ENCODE peak calls at places on chromosome 5, in seven cellular contexts. One of them, this sample, is unnamed.

GRCh38 chr5:10355071-10355889 is 1.8 kb downstream of the MARCHF6 start:
- DNase-seq in transverse colon: no peak
- DNase-seq in Panc1: no peak
- DNase-seq in HCT116: no peak
- DNase-seq in breast epithelium: no peak
- DNase-seq in vagina: no peak
- DNase-seq in prostate gland: no peak
- DNase-seq in this sample: no peak

GRCh38 chr5:64749385-64749784 is 19.1 kb downstream of the SREK1IP1 start:
- DNase-seq in transverse colon: no peak
- DNase-seq in Panc1: no peak
- DNase-seq in HCT116: no peak
- DNase-seq in breast epithelium: no peak
- DNase-seq in vagina: no peak
- DNase-seq in prostate gland: no peak
- DNase-seq in this sample: no peak

GRCh38 chr5:163503106-163504090 is 2.0 kb upstream of the MAT2B start:
- DNase-seq in transverse colon: peak
- DNase-seq in Panc1: no peak
- DNase-seq in HCT116: peak
- DNase-seq in breast epithelium: no peak
- DNase-seq in vagina: no peak
- DNase-seq in prostate gland: peak
- DNase-seq in this sample: peak

GRCh38 chr5:71955718-71956117 is 151.6 kb upstream of the MAP1B start:
- DNase-seq in transverse colon: no peak
- DNase-seq in Panc1: no peak
- DNase-seq in HCT116: no peak
- DNase-seq in breast epithelium: no peak
- DNase-seq in vagina: peak
- DNase-seq in prostate gland: no peak
- DNase-seq in this sample: no peak

GRCh38 chr5:66713998-66714397 is 117.8 kb downstream of the MAST4 start:
- DNase-seq in transverse colon: no peak
- DNase-seq in Panc1: no peak
- DNase-seq in HCT116: peak
- DNase-seq in breast epithelium: no peak
- DNase-seq in vagina: no peak
- DNase-seq in prostate gland: no peak
- DNase-seq in this sample: no peak

GRCh38 chr5:1966461-1966860 is 83.7 kb upstream of the IRX4 start:
- DNase-seq in transverse colon: no peak
- DNase-seq in Panc1: no peak
- DNase-seq in HCT116: no peak
- DNase-seq in breast epithelium: no peak
- DNase-seq in vagina: peak
- DNase-seq in prostate gland: no peak
- DNase-seq in this sample: no peak

GRCh38 chr5:41445937-41446563 is 64.4 kb downstream of the PLCXD3 start:
- DNase-seq in transverse colon: no peak
- DNase-seq in Panc1: no peak
- DNase-seq in HCT116: no peak
- DNase-seq in breast epithelium: no peak
- DNase-seq in vagina: no peak
- DNase-seq in prostate gland: no peak
- DNase-seq in this sample: no peak

GRCh38 chr5:171428849-171429542 is 9.5 kb downstream of the FGF18 start:
- DNase-seq in transverse colon: no peak
- DNase-seq in Panc1: no peak
- DNase-seq in HCT116: no peak
- DNase-seq in breast epithelium: no peak
- DNase-seq in vagina: no peak
- DNase-seq in prostate gland: no peak
- DNase-seq in this sample: no peak

GRCh38 chr5:40841068-40841805 is at the start of gene CARD6:
- DNase-seq in transverse colon: no peak
- DNase-seq in Panc1: no peak
- DNase-seq in HCT116: no peak
- DNase-seq in breast epithelium: no peak
- DNase-seq in vagina: peak
- DNase-seq in prostate gland: no peak
- DNase-seq in this sample: no peak

GRCh38 chr5:179348833-179349232 is 3.6 kb upstream of the ADAMTS2 start:
- DNase-seq in transverse colon: no peak
- DNase-seq in Panc1: no peak
- DNase-seq in HCT116: no peak
- DNase-seq in breast epithelium: no peak
- DNase-seq in vagina: no peak
- DNase-seq in prostate gland: no peak
- DNase-seq in this sample: no peak

GRCh38 chr5:142697846-142698245 is 12.0 kb upstream of the FGF1 start:
- DNase-seq in transverse colon: no peak
- DNase-seq in Panc1: no peak
- DNase-seq in HCT116: no peak
- DNase-seq in breast epithelium: no peak
- DNase-seq in vagina: no peak
- DNase-seq in prostate gland: no peak
- DNase-seq in this sample: no peak

GRCh38 chr5:2579126-2579525 is 172.4 kb downstream of the IRX2 start:
- DNase-seq in transverse colon: no peak
- DNase-seq in Panc1: no peak
- DNase-seq in HCT116: no peak
- DNase-seq in breast epithelium: no peak
- DNase-seq in vagina: no peak
- DNase-seq in prostate gland: no peak
- DNase-seq in this sample: no peak

GRCh38 chr5:92801921-92802320 is 779.1 kb downstream of the NR2F1-AS1 start:
- DNase-seq in transverse colon: no peak
- DNase-seq in Panc1: no peak
- DNase-seq in HCT116: no peak
- DNase-seq in breast epithelium: no peak
- DNase-seq in vagina: no peak
- DNase-seq in prostate gland: no peak
- DNase-seq in this sample: no peak

GRCh38 chr5:54514841-54515432 is 2.6 kb upstream of the SNX18 start:
- DNase-seq in transverse colon: no peak
- DNase-seq in Panc1: no peak
- DNase-seq in HCT116: no peak
- DNase-seq in breast epithelium: no peak
- DNase-seq in vagina: no peak
- DNase-seq in prostate gland: no peak
- DNase-seq in this sample: no peak

GRCh38 chr5:151056367-151057306 is 24.2 kb downstream of the TNIP1 start:
- DNase-seq in transverse colon: no peak
- DNase-seq in Panc1: no peak
- DNase-seq in HCT116: no peak
- DNase-seq in breast epithelium: no peak
- DNase-seq in vagina: no peak
- DNase-seq in prostate gland: no peak
- DNase-seq in this sample: no peak

DNA sequence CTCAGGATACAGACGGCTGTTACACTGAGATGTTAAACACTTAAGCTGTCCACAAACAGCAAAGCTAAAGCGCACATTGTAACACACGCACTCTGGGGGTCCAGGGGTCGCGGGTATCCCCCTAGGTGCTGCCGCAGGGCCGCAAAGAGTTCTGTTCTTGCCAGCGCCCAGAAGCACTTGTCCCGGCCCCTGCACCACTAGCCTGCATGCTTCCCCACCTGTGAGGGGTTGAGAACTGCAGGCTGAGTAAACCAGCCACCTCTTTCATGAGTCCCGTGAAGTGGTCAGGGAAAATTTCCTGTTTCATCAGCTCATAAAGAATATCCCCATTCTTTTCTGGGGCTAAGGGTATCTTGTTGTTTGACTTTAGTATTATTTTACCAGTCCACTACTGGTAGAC is 154.4 kb upstream of the FBXL17 start:
- DNase-seq in transverse colon: no peak
- DNase-seq in Panc1: no peak
- DNase-seq in HCT116: no peak
- DNase-seq in breast epithelium: no peak
- DNase-seq in vagina: no peak
- DNase-seq in prostate gland: no peak
- DNase-seq in this sample: no peak
- TF ChIP-seq POLR2AphosphoS5 in transverse colon: no peak
- TF ChIP-seq POLR2AphosphoS5 in Panc1: no peak
- TF ChIP-seq POLR2AphosphoS5 in HCT116: no peak
- TF ChIP-seq POLR2AphosphoS5 in breast epithelium: no peak
- TF ChIP-seq POLR2AphosphoS5 in vagina: no peak
- TF ChIP-seq POLR2AphosphoS5 in prostate gland: no peak
- TF ChIP-seq POLR2AphosphoS5 in this sample: no peak

DNA sequence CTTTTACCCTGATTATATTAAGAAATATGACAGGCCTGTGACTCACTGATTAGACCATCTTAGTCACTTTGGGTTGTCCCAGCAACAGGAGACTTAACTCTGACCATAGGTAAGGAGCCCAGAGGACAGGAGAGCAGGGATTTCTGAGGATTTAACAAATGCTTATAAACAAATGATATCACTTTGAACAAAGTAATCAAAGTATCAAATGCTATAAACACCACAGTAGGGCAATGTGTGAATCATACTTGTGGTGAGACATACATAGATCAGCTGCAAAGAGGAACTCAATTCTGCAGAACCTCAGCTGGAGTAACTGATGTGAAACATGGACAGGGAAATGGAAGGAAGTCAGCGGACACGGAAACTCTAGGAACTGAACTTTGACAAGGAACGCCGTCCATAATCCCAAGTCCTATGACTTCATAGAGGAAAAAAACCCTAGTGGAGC is 190.6 kb upstream of the MSX2 start:
- DNase-seq in transverse colon: no peak
- DNase-seq in Panc1: peak
- DNase-seq in HCT116: peak
- DNase-seq in breast epithelium: no peak
- DNase-seq in vagina: no peak
- DNase-seq in prostate gland: no peak
- DNase-seq in this sample: no peak
- H3K4me3 ChIP-seq in transverse colon: no peak
- H3K4me3 ChIP-seq in Panc1: no peak
- H3K4me3 ChIP-seq in HCT116: no peak
- H3K4me3 ChIP-seq in breast epithelium: no peak
- H3K4me3 ChIP-seq in vagina: no peak
- H3K4me3 ChIP-seq in prostate gland: no peak
- H3K4me3 ChIP-seq in this sample: no peak

GRCh38 chr5:131974956-131975726 is 29.7 kb upstream of the MEIKIN start:
- DNase-seq in transverse colon: no peak
- DNase-seq in Panc1: no peak
- DNase-seq in HCT116: no peak
- DNase-seq in breast epithelium: no peak
- DNase-seq in vagina: no peak
- DNase-seq in prostate gland: no peak
- DNase-seq in this sample: no peak
- H3K27ac ChIP-seq in transverse colon: no peak
- H3K27ac ChIP-seq in Panc1: no peak
- H3K27ac ChIP-seq in HCT116: no peak
- H3K27ac ChIP-seq in breast epithelium: no peak
- H3K27ac ChIP-seq in vagina: no peak
- H3K27ac ChIP-seq in prostate gland: no peak
- H3K27ac ChIP-seq in this sample: no peak

GRCh38 chr5:147509041-147509709 is 693 bp downstream of the DPYSL3 start:
- DNase-seq in transverse colon: peak
- DNase-seq in Panc1: no peak
- DNase-seq in HCT116: no peak
- DNase-seq in breast epithelium: peak
- DNase-seq in vagina: no peak
- DNase-seq in prostate gland: no peak
- DNase-seq in this sample: no peak

GRCh38 chr5:147507480-147508126 is 2.3 kb downstream of the DPYSL3 start:
- DNase-seq in transverse colon: peak
- DNase-seq in Panc1: no peak
- DNase-seq in HCT116: no peak
- DNase-seq in breast epithelium: no peak
- DNase-seq in vagina: no peak
- DNase-seq in prostate gland: no peak
- DNase-seq in this sample: no peak

GRCh38 chr5:147508711-147509040 is 1.2 kb downstream of the DPYSL3 start:
- DNase-seq in transverse colon: no peak
- DNase-seq in Panc1: no peak
- DNase-seq in HCT116: no peak
- DNase-seq in breast epithelium: no peak
- DNase-seq in vagina: no peak
- DNase-seq in prostate gland: no peak
- DNase-seq in this sample: no peak

GRCh38 chr5:147510885-147511284 is 1.0 kb upstream of the DPYSL3 start:
- DNase-seq in transverse colon: no peak
- DNase-seq in Panc1: no peak
- DNase-seq in HCT116: no peak
- DNase-seq in breast epithelium: no peak
- DNase-seq in vagina: no peak
- DNase-seq in prostate gland: peak
- DNase-seq in this sample: no peak

DNA sequence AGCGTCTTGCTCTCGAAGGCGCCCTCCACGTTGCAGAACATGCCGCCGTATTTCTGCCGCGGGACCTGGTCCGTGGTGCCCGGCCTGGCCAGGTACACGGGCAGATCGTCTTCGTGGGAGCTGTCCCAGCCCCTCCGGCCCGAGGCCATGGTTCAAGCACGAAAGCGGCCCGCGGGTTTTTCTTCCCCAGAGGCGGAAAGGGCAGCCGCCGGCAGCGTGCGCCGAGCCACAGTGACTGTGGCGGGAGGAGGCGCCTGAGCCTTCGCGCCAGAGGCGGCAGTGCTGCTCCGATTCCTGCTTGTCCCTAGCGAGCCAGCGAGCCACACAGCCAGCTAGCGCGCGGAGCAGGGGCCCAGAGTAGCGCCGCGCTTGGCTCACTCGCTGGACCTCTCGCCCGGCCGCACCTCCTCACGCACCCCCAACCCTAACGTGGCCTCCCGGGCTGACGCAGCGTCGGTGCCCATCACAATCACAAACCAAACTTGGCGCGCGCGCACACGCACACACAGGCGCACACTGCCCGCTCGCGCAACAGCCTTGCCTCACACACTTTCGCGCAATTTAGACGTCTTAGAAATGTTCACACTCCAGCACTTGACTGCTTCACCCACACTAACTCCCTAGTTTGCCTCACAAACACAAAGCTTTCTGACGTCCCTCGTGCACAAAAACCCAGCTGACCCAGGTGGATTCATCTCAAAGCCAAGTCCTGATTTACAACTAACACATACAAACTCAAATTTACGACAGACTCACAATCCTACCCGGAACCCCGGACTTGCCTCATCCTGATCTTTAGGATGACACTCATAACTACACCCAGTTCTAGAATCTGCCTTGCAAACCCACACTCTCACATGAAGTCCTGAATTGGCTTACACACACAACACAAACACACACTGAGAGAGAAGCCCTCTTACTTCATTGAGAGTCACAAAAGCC is at the start of gene DPYSL3:
- DNase-seq in transverse colon: peak
- DNase-seq in Panc1: no peak
- DNase-seq in HCT116: peak
- DNase-seq in breast epithelium: peak
- DNase-seq in vagina: no peak
- DNase-seq in prostate gland: peak
- DNase-seq in this sample: no peak
- TF ChIP-seq POLR2AphosphoS5 in transverse colon: peak
- TF ChIP-seq POLR2AphosphoS5 in Panc1: no peak
- TF ChIP-seq POLR2AphosphoS5 in HCT116: no peak
- TF ChIP-seq POLR2AphosphoS5 in breast epithelium: peak
- TF ChIP-seq POLR2AphosphoS5 in vagina: no peak
- TF ChIP-seq POLR2AphosphoS5 in prostate gland: peak
- TF ChIP-seq POLR2AphosphoS5 in this sample: peak